ENCODE peak calls at places on chromosomes 16 and 17, in eight cellular contexts. M is gastrocnemius medialis, B is A549, N is SK-N-SH, U is suprapubic skin, W is SJSA1, F is pancreas, S is small intestine. V is an unnamed sample.
A peak's percentile ranks its signal among the peaks of the same experiment; 100 is the strongest.

GRCh38 chr16:9090101-9090959 is 1.1 kb upstream of the HAPSTR1 start:
- DNase-seq in M (peak; percentile 48), B (no peak), N (peak; percentile 72), U (peak; percentile 81), W (no peak), F (peak; percentile 70), S (no peak), V (no peak)

GRCh38 chr16:11612110-11612981 is 25.6 kb upstream of the LITAF start:
- DNase-seq in M (no peak), B (no peak), N (no peak), U (no peak), W (no peak), F (no peak), S (peak; percentile 79), V (no peak)

GRCh38 chr17:68566145-68566738 is 34.9 kb downstream of the FAM20A start:
- DNase-seq in M (no peak), B (no peak), N (no peak), U (no peak), W (no peak), F (no peak), S (no peak), V (no peak)

GRCh38 chr16:57213462-57213861 is 27.3 kb downstream of the RSPRY1 start:
- DNase-seq in M (no peak), B (no peak), N (no peak), U (no peak), W (no peak), F (no peak), S (no peak), V (no peak)

GRCh38 chr17:41505836-41506767 is 690 bp upstream of the KRT13 start:
- DNase-seq in M (no peak), B (no peak), N (no peak), U (no peak), W (no peak), F (no peak), S (no peak), V (no peak)

GRCh38 chr17:59851431-59852375 is 41.0 kb downstream of the TUBD1 start:
- DNase-seq in M (no peak), B (no peak), N (no peak), U (peak; percentile 90), W (peak; percentile 92), F (no peak), S (no peak), V (no peak)

GRCh38 chr17:33603794-33604193 is 310.7 kb upstream of the ASIC2 start:
- DNase-seq in M (no peak), B (no peak), N (no peak), U (no peak), W (no peak), F (no peak), S (no peak), V (no peak)

GRCh38 chr16:57785385-57785784 is 16.9 kb downstream of the KIFC3 start:
- DNase-seq in M (no peak), B (no peak), N (no peak), U (no peak), W (no peak), F (no peak), S (no peak), V (no peak)

GRCh38 chr16:80006175-80006895 is 405.8 kb upstream of the MAF start:
- DNase-seq in M (no peak), B (peak; percentile 16), N (no peak), U (no peak), W (peak; percentile 95), F (no peak), S (no peak), V (no peak)

GRCh38 chr16:11201498-11202259 is 54.3 kb downstream of the SOCS1 start:
- DNase-seq in M (no peak), B (peak; percentile 36), N (peak; percentile 51), U (no peak), W (peak; percentile 63), F (no peak), S (peak; percentile 72), V (no peak)

GRCh38 chr17:538096-538973 is 176.3 kb downstream of the VPS53 start:
- DNase-seq in M (no peak), B (no peak), N (no peak), U (no peak), W (no peak), F (no peak), S (no peak), V (no peak)

GRCh38 chr16:68231384-68232136 is 4.4 kb downstream of the ESRP2 start:
- DNase-seq in M (peak; percentile 18), B (no peak), N (no peak), U (no peak), W (no peak), F (no peak), S (no peak), V (no peak)

GRCh38 chr17:74453665-74454196 is 12.7 kb upstream of the CD300A start:
- DNase-seq in M (peak; percentile 94), B (peak; percentile 98), N (peak; percentile 99), U (no peak), W (no peak), F (no peak), S (no peak), V (no peak)

GRCh38 chr17:37648555-37648954 is 5.3 kb upstream of the DDX52 start:
- DNase-seq in M (no peak), B (no peak), N (no peak), U (no peak), W (peak; percentile 83), F (no peak), S (no peak), V (no peak)

GRCh38 chr17:7888184-7888920 is at the start of gene CHD3:
- DNase-seq in M (no peak), B (no peak), N (no peak), U (peak; percentile 78), W (no peak), F (no peak), S (peak; percentile 35), V (no peak)

GRCh38 chr16:55495616-55496289 is 13.1 kb upstream of the LPCAT2 start:
- DNase-seq in M (no peak), B (no peak), N (no peak), U (peak; percentile 35), W (no peak), F (no peak), S (no peak), V (no peak)

GRCh38 chr16:80968386-80969113 is 38.1 kb downstream of the CMC2 start:
- DNase-seq in M (no peak), B (peak; percentile 20), N (no peak), U (no peak), W (no peak), F (no peak), S (no peak), V (no peak)

GRCh38 chr17:75881678-75882454 is 3.5 kb upstream of the TRIM47 start:
- DNase-seq in M (no peak), B (no peak), N (peak; percentile 25), U (no peak), W (no peak), F (no peak), S (no peak), V (no peak)

GRCh38 chr16:23557779-23558330 is 328 bp downstream of the UBFD1 start:
- DNase-seq in M (peak; percentile 68), B (no peak), N (no peak), U (peak; percentile 74), W (no peak), F (peak; percentile 75), S (peak; percentile 14), V (no peak)

GRCh38 chr16:60731329-60731728 is 1304.9 kb downstream of the CDH8 start:
- DNase-seq in M (no peak), B (no peak), N (no peak), U (no peak), W (no peak), F (no peak), S (no peak), V (no peak)

GRCh38 chr16:60727856-60728255 is 1308.4 kb downstream of the CDH8 start:
- DNase-seq in M (no peak), B (no peak), N (no peak), U (no peak), W (no peak), F (no peak), S (no peak), V (no peak)

DNA sequence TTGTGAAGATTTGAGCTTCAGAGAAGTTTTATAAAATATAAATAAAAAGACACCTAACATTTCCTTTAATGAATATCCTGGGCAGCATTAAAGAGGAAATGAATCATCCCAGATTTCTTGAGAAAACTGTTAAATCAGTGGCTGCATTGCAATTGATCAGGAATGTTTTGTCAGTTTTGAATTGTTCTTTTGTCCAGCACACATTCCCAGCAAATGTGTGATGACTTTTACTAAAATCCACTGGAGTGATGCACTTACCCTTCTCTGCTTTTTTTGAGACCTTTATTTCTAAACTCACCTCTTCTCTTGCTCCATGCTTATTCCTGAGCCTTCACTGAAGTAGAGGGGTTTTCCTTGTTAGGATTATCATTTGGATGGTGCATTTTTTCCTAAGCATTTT is 1307.2 kb downstream of the CDH8 start:
- DNase-seq in M (no peak), B (no peak), N (no peak), U (no peak), W (no peak), F (no peak), S (no peak), V (no peak)
- H3K27ac ChIP-seq in M (no peak overlapping the region), B (no peak overlapping the region), N (no peak overlapping the region), U (no peak overlapping the region), W (no peak overlapping the region), F (no peak overlapping the region), S (no peak overlapping the region), V (no peak overlapping the region)

DNA sequence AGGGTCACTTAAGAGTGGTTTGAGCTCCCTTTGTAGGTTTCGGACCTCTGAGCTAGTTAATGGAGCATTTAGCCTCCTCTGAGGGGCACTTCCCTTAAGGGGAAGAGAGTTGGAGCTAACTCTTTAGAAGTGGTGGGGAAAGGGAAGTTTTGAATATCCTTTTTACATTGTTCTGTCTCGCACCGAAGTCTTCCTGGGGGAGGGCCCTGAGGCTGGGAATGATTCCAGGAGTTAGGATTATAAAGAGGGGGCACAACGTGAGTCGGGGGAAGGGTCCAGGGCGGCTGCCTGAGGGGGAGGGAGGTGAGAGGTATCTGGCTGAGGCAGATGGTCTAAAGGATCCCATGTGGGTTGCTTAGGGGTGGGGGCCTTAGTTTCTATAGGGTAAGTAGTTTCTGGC is 32.3 kb downstream of the SEC14L1 start:
- DNase-seq in M (no peak), B (no peak), N (no peak), U (no peak), W (no peak), F (no peak), S (no peak), V (no peak)
- H3K9me3 ChIP-seq in M (no peaks in the 10 kb centered on the region), B (peaks cover 39% of the 10 kb centered on the region), N (peaks cover 23% of the 10 kb centered on the region), U (peaks cover 13% of the 10 kb centered on the region), W (peaks cover 42% of the 10 kb centered on the region), F (no peaks in the 10 kb centered on the region), S (peaks cover 1% of the 10 kb centered on the region), V (peaks cover 48% of the 10 kb centered on the region)

DNA sequence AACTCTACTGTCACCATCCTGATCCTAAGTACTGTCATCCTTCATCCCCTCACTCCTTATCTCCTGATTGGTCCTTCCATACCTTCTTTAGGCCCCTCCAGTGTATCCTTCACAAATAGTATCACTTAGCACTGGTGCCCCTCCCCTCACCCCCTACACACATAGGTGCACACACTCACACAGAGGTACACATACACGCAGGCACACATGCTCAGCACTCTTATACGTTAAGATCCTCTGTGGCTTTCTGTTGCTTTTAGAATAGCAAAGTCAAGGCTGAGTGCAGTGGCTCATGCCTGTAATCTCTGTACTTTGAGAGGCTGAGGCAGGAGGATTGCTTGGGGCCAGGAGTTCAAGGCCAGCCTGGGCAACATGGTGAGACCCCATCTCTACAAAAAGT is 32.1 kb downstream of the CDRT15 start:
- DNase-seq in M (no peak), B (no peak), N (no peak), U (no peak), W (no peak), F (no peak), S (no peak), V (no peak)
- H3K4me1 ChIP-seq in M (peaks cover 29% of the 10 kb centered on the region), B (no peaks in the 10 kb centered on the region), N (peaks cover 4% of the 10 kb centered on the region), U (peaks cover 34% of the 10 kb centered on the region), W (peaks cover 4% of the 10 kb centered on the region), F (no peaks in the 10 kb centered on the region), S (peaks cover 16% of the 10 kb centered on the region), V (peaks cover 40% of the 10 kb centered on the region)

GRCh38 chr16:82612263-82612662 is 14.5 kb upstream of the CDH13 start:
- DNase-seq in M (no peak), B (no peak), N (no peak), U (no peak), W (no peak), F (no peak), S (no peak), V (no peak)
- H3K27ac ChIP-seq in M (no peak overlapping the region), B (no peak overlapping the region), N (no peak overlapping the region), U (no peak overlapping the region), W (no peak overlapping the region), F (no peak overlapping the region), S (no peak overlapping the region), V (no peak overlapping the region)